ENCODE peak calls at places on chromosomes 16 and 17, in four cellular contexts. U is K562, T is HepG2, Q is GM12878. C is an unnamed sample.

GRCh38 chr17:29568331-29569244 is at the start of gene TP53I13:
- DNase-seq in T (peak), Q (no peak), U (peak), C (peak)

GRCh38 chr17:7935859-7936258 is 3.9 kb downstream of the CNTROB start:
- DNase-seq in U (no peak), Q (no peak), T (no peak), C (no peak)

GRCh38 chr16:72149676-72150464 is 22.1 kb downstream of the PMFBP1 start:
- DNase-seq in Q (no peak), U (peak), T (peak), C (no peak)

GRCh38 chr17:75864448-75864871 is 9.3 kb upstream of the WBP2 start:
- DNase-seq in Q (peak), T (no peak), U (peak), C (no peak)

GRCh38 chr17:69997332-69997731 is 77.7 kb upstream of the KCNJ16 start:
- DNase-seq in Q (no peak), T (no peak), U (no peak), C (no peak)

GRCh38 chr17:79428988-79429387 is 181.9 kb downstream of the RBFOX3 start:
- DNase-seq in U (no peak), T (no peak), Q (no peak), C (no peak)

GRCh38 chr16:19481291-19481690 is 40.6 kb downstream of the GDE1 start:
- DNase-seq in Q (no peak), U (peak), T (no peak), C (no peak)

GRCh38 chr16:86576591-86577313 is 1.6 kb upstream of the FOXL1 start:
- DNase-seq in U (no peak), T (no peak), Q (no peak), C (peak)

GRCh38 chr16:21702259-21702658 is 38.5 kb downstream of the OTOA start:
- DNase-seq in Q (no peak), U (no peak), T (no peak), C (no peak)

GRCh38 chr16:4519274-4520058 is 19.1 kb downstream of the CDIP1 start:
- DNase-seq in U (no peak), Q (no peak), T (no peak), C (no peak)

DNA sequence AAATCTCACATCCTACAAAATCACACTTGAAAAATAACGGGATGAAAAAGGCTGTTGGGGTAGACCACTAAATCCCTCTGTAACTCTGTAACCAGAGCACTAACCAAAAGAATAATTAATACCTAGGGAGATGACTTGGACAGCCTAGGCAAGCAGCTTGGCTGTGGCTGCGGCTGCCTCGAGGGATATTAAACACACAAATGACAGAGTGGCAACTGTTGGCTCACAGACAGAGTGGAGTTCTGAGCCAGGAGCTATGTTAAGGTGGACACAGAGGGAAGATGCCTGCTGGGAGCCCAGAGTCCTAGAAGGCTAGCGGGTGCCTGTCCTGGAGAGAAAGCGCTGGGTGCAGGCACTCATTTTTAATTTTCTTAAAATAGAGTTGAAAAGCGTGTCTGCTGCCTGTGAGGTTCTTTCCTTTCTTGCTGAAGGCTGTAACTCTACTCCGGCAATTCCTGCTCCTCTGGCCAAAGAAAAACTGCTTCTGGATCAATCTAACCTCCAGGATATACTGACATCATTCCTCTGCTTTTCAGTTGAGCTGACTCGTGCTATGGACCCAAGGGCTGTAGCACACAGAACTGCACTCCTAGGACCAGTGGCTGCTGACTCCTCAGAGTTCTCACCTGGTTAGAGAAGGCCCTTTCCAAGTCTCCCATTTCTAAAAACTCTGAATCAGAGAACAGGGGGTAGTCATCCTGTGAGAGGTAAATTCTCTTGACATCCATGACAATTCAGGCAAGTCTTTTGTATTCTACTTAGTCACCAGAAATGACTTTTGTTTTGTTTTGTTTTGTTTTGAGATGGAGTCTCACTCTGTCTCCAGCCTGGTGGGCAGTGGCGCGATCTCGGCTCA is 147.9 kb downstream of the STX8 start:
- DNase-seq in Q (no peak), T (no peak), U (no peak), C (no peak)
- TF ChIP-seq SP1 in Q (no peak), T (no peak), U (no peak), C (no peak)

GRCh38 chr17:5955764-5956163 is 114.4 kb upstream of the WSCD1 start:
- DNase-seq in Q (no peak), T (no peak), U (no peak), C (no peak)
- TF ChIP-seq FOXK2 in Q (no peak), T (no peak), U (no peak), C (no peak)

DNA sequence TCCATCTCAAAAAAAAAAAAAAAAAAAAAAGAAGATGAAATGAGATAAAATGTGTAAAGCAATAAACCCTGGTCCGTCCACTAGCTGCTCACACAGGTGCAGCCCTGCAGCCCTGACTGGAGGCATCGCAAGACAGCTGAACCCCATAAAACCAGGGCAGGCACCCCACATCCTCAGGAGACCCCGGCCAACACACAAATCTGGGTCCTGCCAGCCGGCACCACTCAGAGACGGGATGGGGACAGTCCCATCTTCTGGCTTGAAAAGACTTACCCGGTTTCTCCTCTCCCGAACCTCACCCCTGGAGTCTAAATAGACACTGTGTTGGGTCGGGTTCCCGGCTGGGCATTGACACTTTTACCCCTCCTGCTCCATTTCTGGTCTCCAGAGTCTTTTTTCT is 52.7 kb upstream of the TNRC6C start:
- DNase-seq in U (no peak), T (no peak), Q (no peak), C (no peak)
- TF ChIP-seq FOXM1 in U (no peak), T (no peak), Q (no peak), C (no peak)

DNA sequence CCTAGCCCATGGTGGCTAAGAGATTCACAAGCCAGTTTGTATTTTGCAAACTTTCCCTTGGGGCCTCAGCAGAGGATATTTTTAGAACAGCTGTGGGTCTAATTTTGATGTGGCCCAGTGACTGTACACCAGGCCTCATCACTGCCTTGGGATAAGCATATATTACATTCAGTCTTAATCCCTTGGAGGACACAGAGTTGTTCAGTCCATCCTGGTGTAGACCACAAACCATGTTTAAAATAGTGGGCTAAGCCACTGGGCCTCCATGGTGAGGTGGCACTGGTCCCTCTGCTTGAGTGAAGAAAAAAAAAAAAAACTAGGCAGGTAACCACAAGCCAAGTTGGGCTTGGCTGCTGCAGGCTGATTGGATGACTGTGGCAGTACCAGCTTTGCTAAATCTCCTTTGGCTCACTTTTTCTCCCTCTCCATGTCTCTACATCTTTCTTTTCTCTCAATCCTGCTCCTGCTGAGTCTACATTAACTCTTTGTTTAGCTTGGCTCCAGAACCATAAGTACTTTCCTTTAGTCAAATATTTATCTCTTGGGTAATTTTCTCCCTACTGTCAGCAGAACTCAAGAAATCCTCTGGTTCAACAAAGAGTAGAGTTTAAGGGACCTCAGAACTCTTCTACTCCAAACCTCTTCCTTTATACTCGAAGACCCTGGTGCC is 120.0 kb upstream of the TBX2 start:
- DNase-seq in Q (no peak), T (no peak), U (no peak), C (no peak)
- TF ChIP-seq SP1 in Q (no peak), T (no peak), U (no peak), C (no peak)

GRCh38 chr16:28898266-28898665 is 20.0 kb downstream of the ATP2A1 start:
- DNase-seq in Q (no peak), U (no peak), T (no peak), C (no peak)
- TF ChIP-seq FOXK2 in Q (no peak), U (no peak), T (no peak), C (no peak)

DNA sequence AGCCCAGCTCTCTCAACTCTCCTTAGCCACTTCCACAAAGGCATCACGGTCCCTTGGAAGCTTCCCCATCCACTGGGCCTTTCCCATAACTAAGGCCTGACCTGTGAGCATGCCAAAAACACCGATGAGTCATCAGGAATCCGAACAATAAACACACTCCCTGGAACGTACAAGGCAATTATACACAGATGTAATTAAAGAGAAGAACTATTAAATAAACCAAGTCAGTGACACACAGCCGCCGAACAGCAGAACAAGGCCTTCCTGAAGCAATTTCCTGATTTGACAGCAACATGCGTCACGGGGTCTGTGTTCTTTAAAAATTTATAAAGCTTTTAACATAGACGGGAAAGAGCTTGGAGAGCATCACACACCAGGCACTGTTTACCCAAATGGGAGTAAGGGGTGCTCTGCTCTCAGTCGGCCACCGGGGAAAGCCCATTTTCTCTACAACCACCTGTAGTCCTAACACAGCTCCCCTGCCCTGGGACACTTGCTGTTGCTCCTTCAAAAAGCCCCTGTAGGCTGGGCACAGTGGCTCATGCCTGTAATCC is 29.4 kb downstream of the COG7 start:
- DNase-seq in Q (no peak), T (peak), U (no peak), C (no peak)
- TF ChIP-seq FOXM1 in Q (no peak), T (no peak), U (no peak), C (no peak)

GRCh38 chr17:32269377-32269776 is 3.7 kb downstream of the RHBDL3 start:
- DNase-seq in U (no peak), T (no peak), Q (no peak), C (no peak)
- TF ChIP-seq SP1 in U (no peak), T (no peak), Q (no peak), C (no peak)

GRCh38 chr17:46190763-46191162 is 2.5 kb downstream of the KANSL1 start:
- DNase-seq in T (no peak), U (no peak), Q (no peak), C (no peak)

GRCh38 chr17:46193246-46193625 is at the start of gene KANSL1:
- DNase-seq in Q (no peak), U (peak), T (peak), C (peak)

GRCh38 chr17:46192211-46192483 is 1.1 kb downstream of the KANSL1 start:
- DNase-seq in Q (no peak), U (no peak), T (no peak), C (no peak)

GRCh38 chr17:46192484-46193245 is 564 bp downstream of the KANSL1 start:
- DNase-seq in Q (no peak), T (peak), U (peak), C (peak)

DNA sequence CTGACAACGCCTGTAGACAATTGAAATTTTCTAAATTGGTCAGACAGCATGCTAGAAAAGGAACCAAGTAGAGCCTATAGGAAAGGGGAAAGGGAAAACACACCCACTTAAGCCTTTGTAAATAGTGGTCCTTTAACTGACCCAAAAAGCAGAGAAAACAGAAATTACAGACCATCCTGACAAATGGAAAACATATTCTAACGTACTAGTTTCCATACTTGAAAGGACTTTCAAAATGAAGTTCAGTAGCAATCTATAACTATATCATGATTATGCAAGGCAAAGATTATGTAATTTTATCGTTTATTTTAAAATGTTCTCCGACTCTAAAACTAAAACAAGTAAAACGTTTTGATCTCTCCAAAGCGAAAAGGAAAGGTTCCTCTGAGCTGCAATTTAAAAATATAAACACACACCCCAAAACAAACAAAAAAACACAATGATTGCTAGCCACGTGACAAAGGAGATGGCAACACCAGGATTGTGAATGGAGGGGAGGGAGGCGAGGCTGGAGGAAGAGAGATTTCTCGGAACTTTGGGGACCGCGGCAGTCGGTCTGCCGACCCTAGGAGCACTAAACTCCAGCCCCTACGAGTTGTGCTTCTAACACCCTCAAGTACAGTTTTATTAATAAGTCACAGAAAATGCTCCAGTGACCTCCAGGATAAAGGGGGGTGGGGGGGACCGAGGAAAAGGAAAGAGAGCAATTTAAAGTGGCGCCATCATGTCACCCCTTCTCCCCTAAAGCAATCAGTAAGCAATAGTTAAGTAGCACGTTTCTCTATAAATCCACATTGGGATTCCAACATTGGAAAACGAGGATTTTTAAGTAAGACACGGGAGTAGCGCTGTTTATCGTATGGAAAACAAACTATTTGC is 1.7 kb downstream of the KANSL1 start:
- DNase-seq in Q (no peak), U (peak), T (peak), C (peak)
- TF ChIP-seq FOXK2 in Q (no peak), U (peak), T (peak), C (no peak)

DNA sequence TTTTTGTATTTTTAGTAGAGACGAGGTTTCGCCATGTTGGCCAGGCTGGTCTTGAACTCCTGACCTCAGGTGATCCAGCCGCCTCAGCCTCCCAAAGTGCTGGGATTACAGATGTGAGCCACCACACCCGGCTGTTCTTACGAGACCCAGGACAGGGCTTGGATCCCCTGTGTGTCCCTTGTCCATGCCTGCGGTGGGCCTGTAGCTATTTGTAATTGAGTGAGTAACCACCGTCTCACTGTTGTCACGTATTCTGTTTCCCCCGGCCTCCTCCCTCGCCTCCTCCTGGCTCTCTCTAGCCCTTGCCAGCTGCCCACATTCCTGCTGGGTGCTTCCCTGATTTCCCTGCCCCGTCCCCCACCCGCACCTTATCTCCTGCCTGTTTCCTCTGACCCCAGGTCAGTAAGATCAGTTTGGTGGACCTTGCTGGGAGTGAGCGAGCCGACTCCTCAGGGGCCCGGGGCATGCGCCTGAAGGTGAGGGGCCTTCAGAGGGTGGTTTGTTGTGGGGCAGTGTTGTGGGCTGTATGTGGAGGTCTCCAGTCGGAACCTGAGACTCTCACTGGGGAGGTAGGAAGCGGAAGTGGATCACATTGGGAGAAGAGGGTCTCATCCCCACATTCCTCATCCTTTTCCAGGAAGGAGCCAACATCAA is 5.6 kb downstream of the KIF1C start:
- DNase-seq in Q (no peak), U (no peak), T (no peak), C (no peak)
- TF ChIP-seq FOXM1 in Q (no peak), U (no peak), T (no peak), C (no peak)

C was measured in HEK293T.